ENCODE peak calls at places on chromosome 22, in six cellular contexts. One of them, this sample, is unnamed.

GRCh38 chr22:17773606-17774205 is 563 bp downstream of the BID start:
- DNase-seq in ACHN: peak
- DNase-seq in stimulated activated CD4-positive, alpha-beta T cell treated with anti-CD3 and anti-CD28 coated beads, Interleukin-2, amount 100 ng/mL, for 48 hours: peak
- DNase-seq in amniotic stem cell: no peak
- DNase-seq in heart right ventricle: peak
- DNase-seq in ELR: peak
- DNase-seq in this sample: peak

GRCh38 chr22:44249376-44250147 is 63.2 kb downstream of the SHISAL1 start:
- DNase-seq in ACHN: peak
- DNase-seq in amniotic stem cell: no peak
- DNase-seq in heart right ventricle: no peak
- DNase-seq in ELR: no peak
- DNase-seq in stimulated activated CD4-positive, alpha-beta T cell treated with anti-CD3 and anti-CD28 coated beads, Interleukin-2, amount 100 ng/mL, for 48 hours: no peak
- DNase-seq in this sample: no peak

GRCh38 chr22:24427500-24428164 is at the start of gene ADORA2A:
- DNase-seq in stimulated activated CD4-positive, alpha-beta T cell treated with anti-CD3 and anti-CD28 coated beads, Interleukin-2, amount 100 ng/mL, for 48 hours: peak
- DNase-seq in ELR: no peak
- DNase-seq in amniotic stem cell: no peak
- DNase-seq in heart right ventricle: peak
- DNase-seq in ACHN: no peak
- DNase-seq in this sample: no peak

GRCh38 chr22:42770941-42771647 is 50.4 kb upstream of the A4GALT start:
- DNase-seq in stimulated activated CD4-positive, alpha-beta T cell treated with anti-CD3 and anti-CD28 coated beads, Interleukin-2, amount 100 ng/mL, for 48 hours: no peak
- DNase-seq in heart right ventricle: no peak
- DNase-seq in amniotic stem cell: no peak
- DNase-seq in ACHN: no peak
- DNase-seq in ELR: no peak
- DNase-seq in this sample: no peak

GRCh38 chr22:23117890-23118646 is 23.7 kb downstream of the RSPH14 start:
- DNase-seq in amniotic stem cell: no peak
- DNase-seq in ELR: no peak
- DNase-seq in stimulated activated CD4-positive, alpha-beta T cell treated with anti-CD3 and anti-CD28 coated beads, Interleukin-2, amount 100 ng/mL, for 48 hours: no peak
- DNase-seq in heart right ventricle: no peak
- DNase-seq in ACHN: no peak
- DNase-seq in this sample: no peak

GRCh38 chr22:41300661-41301060 is 664 bp upstream of the ZC3H7B start:
- DNase-seq in heart right ventricle: no peak
- DNase-seq in ACHN: no peak
- DNase-seq in amniotic stem cell: no peak
- DNase-seq in stimulated activated CD4-positive, alpha-beta T cell treated with anti-CD3 and anti-CD28 coated beads, Interleukin-2, amount 100 ng/mL, for 48 hours: no peak
- DNase-seq in ELR: no peak
- DNase-seq in this sample: no peak

GRCh38 chr22:48258841-48259240 is 1496.4 kb downstream of the TBC1D22A start:
- DNase-seq in ELR: no peak
- DNase-seq in ACHN: no peak
- DNase-seq in stimulated activated CD4-positive, alpha-beta T cell treated with anti-CD3 and anti-CD28 coated beads, Interleukin-2, amount 100 ng/mL, for 48 hours: no peak
- DNase-seq in heart right ventricle: no peak
- DNase-seq in amniotic stem cell: no peak
- DNase-seq in this sample: no peak

GRCh38 chr22:20191803-20192202 is 40.9 kb upstream of the CCDC188 start:
- DNase-seq in ACHN: no peak
- DNase-seq in amniotic stem cell: no peak
- DNase-seq in ELR: no peak
- DNase-seq in stimulated activated CD4-positive, alpha-beta T cell treated with anti-CD3 and anti-CD28 coated beads, Interleukin-2, amount 100 ng/mL, for 48 hours: no peak
- DNase-seq in heart right ventricle: no peak
- DNase-seq in this sample: no peak

GRCh38 chr22:45818130-45819085 is 146.8 kb downstream of the ATXN10 start:
- DNase-seq in ACHN: no peak
- DNase-seq in amniotic stem cell: no peak
- DNase-seq in heart right ventricle: peak
- DNase-seq in stimulated activated CD4-positive, alpha-beta T cell treated with anti-CD3 and anti-CD28 coated beads, Interleukin-2, amount 100 ng/mL, for 48 hours: no peak
- DNase-seq in ELR: no peak
- DNase-seq in this sample: no peak

GRCh38 chr22:25750569-25751173 is 8.7 kb downstream of the MYO18B start:
- DNase-seq in ELR: no peak
- DNase-seq in stimulated activated CD4-positive, alpha-beta T cell treated with anti-CD3 and anti-CD28 coated beads, Interleukin-2, amount 100 ng/mL, for 48 hours: no peak
- DNase-seq in ACHN: no peak
- DNase-seq in heart right ventricle: no peak
- DNase-seq in amniotic stem cell: no peak
- DNase-seq in this sample: no peak

GRCh38 chr22:28711820-28712777 is 29.5 kb downstream of the CHEK2 start:
- DNase-seq in ACHN: peak
- DNase-seq in heart right ventricle: no peak
- DNase-seq in stimulated activated CD4-positive, alpha-beta T cell treated with anti-CD3 and anti-CD28 coated beads, Interleukin-2, amount 100 ng/mL, for 48 hours: no peak
- DNase-seq in amniotic stem cell: peak
- DNase-seq in ELR: peak
- DNase-seq in this sample: peak

GRCh38 chr22:20165421-20165820 is 14.6 kb upstream of the CCDC188 start:
- DNase-seq in amniotic stem cell: no peak
- DNase-seq in ACHN: no peak
- DNase-seq in heart right ventricle: no peak
- DNase-seq in stimulated activated CD4-positive, alpha-beta T cell treated with anti-CD3 and anti-CD28 coated beads, Interleukin-2, amount 100 ng/mL, for 48 hours: no peak
- DNase-seq in ELR: no peak
- DNase-seq in this sample: no peak

GRCh38 chr22:48237466-48237865 is 1475.0 kb downstream of the TBC1D22A start:
- DNase-seq in amniotic stem cell: no peak
- DNase-seq in heart right ventricle: no peak
- DNase-seq in ACHN: no peak
- DNase-seq in stimulated activated CD4-positive, alpha-beta T cell treated with anti-CD3 and anti-CD28 coated beads, Interleukin-2, amount 100 ng/mL, for 48 hours: no peak
- DNase-seq in ELR: no peak
- DNase-seq in this sample: no peak

GRCh38 chr22:44411226-44412135 is 86.6 kb downstream of the RTL6 start:
- DNase-seq in heart right ventricle: no peak
- DNase-seq in ELR: no peak
- DNase-seq in amniotic stem cell: no peak
- DNase-seq in stimulated activated CD4-positive, alpha-beta T cell treated with anti-CD3 and anti-CD28 coated beads, Interleukin-2, amount 100 ng/mL, for 48 hours: no peak
- DNase-seq in ACHN: no peak
- DNase-seq in this sample: no peak

GRCh38 chr22:17106161-17106784 is 14.9 kb downstream of the TMEM121B start:
- DNase-seq in ELR: no peak
- DNase-seq in amniotic stem cell: no peak
- DNase-seq in heart right ventricle: no peak
- DNase-seq in ACHN: no peak
- DNase-seq in stimulated activated CD4-positive, alpha-beta T cell treated with anti-CD3 and anti-CD28 coated beads, Interleukin-2, amount 100 ng/mL, for 48 hours: no peak
- DNase-seq in this sample: no peak

GRCh38 chr22:27472975-27473374 is 328.6 kb downstream of the MN1 start:
- DNase-seq in ELR: no peak
- DNase-seq in stimulated activated CD4-positive, alpha-beta T cell treated with anti-CD3 and anti-CD28 coated beads, Interleukin-2, amount 100 ng/mL, for 48 hours: no peak
- DNase-seq in ACHN: peak
- DNase-seq in heart right ventricle: no peak
- DNase-seq in amniotic stem cell: no peak
- DNase-seq in this sample: no peak

GRCh38 chr22:33350391-33350955 is 292.3 kb upstream of the SYN3 start:
- DNase-seq in heart right ventricle: no peak
- DNase-seq in amniotic stem cell: no peak
- DNase-seq in ACHN: peak
- DNase-seq in stimulated activated CD4-positive, alpha-beta T cell treated with anti-CD3 and anti-CD28 coated beads, Interleukin-2, amount 100 ng/mL, for 48 hours: no peak
- DNase-seq in ELR: no peak
- DNase-seq in this sample: no peak

GRCh38 chr22:24482998-24483397 is 12.1 kb upstream of the UPB1 start:
- DNase-seq in ELR: no peak
- DNase-seq in stimulated activated CD4-positive, alpha-beta T cell treated with anti-CD3 and anti-CD28 coated beads, Interleukin-2, amount 100 ng/mL, for 48 hours: no peak
- DNase-seq in ACHN: no peak
- DNase-seq in amniotic stem cell: no peak
- DNase-seq in heart right ventricle: no peak
- DNase-seq in this sample: no peak

GRCh38 chr22:46890819-46891218 is 128.4 kb downstream of the TBC1D22A start:
- DNase-seq in stimulated activated CD4-positive, alpha-beta T cell treated with anti-CD3 and anti-CD28 coated beads, Interleukin-2, amount 100 ng/mL, for 48 hours: no peak
- DNase-seq in amniotic stem cell: no peak
- DNase-seq in ELR: no peak
- DNase-seq in ACHN: no peak
- DNase-seq in heart right ventricle: no peak
- DNase-seq in this sample: no peak

GRCh38 chr22:36986242-36986821 is 32.9 kb downstream of the TST start:
- DNase-seq in stimulated activated CD4-positive, alpha-beta T cell treated with anti-CD3 and anti-CD28 coated beads, Interleukin-2, amount 100 ng/mL, for 48 hours: peak
- DNase-seq in ELR: peak
- DNase-seq in ACHN: no peak
- DNase-seq in amniotic stem cell: no peak
- DNase-seq in heart right ventricle: no peak
- DNase-seq in this sample: peak

GRCh38 chr22:19719055-19719482 is 4.3 kb upstream of the GP1BB start:
- DNase-seq in ELR: no peak
- DNase-seq in heart right ventricle: peak
- DNase-seq in ACHN: no peak
- DNase-seq in amniotic stem cell: no peak
- DNase-seq in stimulated activated CD4-positive, alpha-beta T cell treated with anti-CD3 and anti-CD28 coated beads, Interleukin-2, amount 100 ng/mL, for 48 hours: no peak
- DNase-seq in this sample: no peak

GRCh38 chr22:38355275-38355674 is 38.0 kb upstream of the CSNK1E start:
- DNase-seq in heart right ventricle: no peak
- DNase-seq in ELR: no peak
- DNase-seq in amniotic stem cell: no peak
- DNase-seq in ACHN: no peak
- DNase-seq in stimulated activated CD4-positive, alpha-beta T cell treated with anti-CD3 and anti-CD28 coated beads, Interleukin-2, amount 100 ng/mL, for 48 hours: no peak
- DNase-seq in this sample: no peak

GRCh38 chr22:35349704-35350538 is 31.0 kb upstream of the HMOX1 start:
- DNase-seq in stimulated activated CD4-positive, alpha-beta T cell treated with anti-CD3 and anti-CD28 coated beads, Interleukin-2, amount 100 ng/mL, for 48 hours: no peak
- DNase-seq in amniotic stem cell: no peak
- DNase-seq in ACHN: no peak
- DNase-seq in ELR: no peak
- DNase-seq in heart right ventricle: no peak
- DNase-seq in this sample: no peak

This sample was measured in MCF 10A.